ENCODE peak calls at places on chromosomes 2 and 18, in six cellular contexts. J is IMR-90, W is neuronal stem cell, F is H9, P is trophoblast cell, N is H1. R is an unnamed sample.

GRCh38 chr2:79716266-79716665 is 203.4 kb downstream of the CTNNA2 start:
- DNase-seq in J (no peak), W (no peak), F (no peak), P (no peak), N (no peak), R (no peak)

GRCh38 chr2:208172125-208172524 is 8.7 kb upstream of the CRYGA start:
- DNase-seq in J (no peak), W (no peak), F (no peak), P (no peak), N (no peak), R (no peak)

GRCh38 chr2:128389521-128389920 is 70.9 kb upstream of the HS6ST1 start:
- DNase-seq in J (no peak), W (no peak), F (peak), P (no peak), N (no peak), R (no peak)

GRCh38 chr2:216221806-216222205 is 112.7 kb downstream of the XRCC5 start:
- DNase-seq in J (peak), W (no peak), F (no peak), P (no peak), N (no peak), R (peak)

GRCh38 chr2:234919711-234920110 is 32.1 kb upstream of the SH3BP4 start:
- DNase-seq in J (peak), W (no peak), F (no peak), P (no peak), N (no peak), R (peak)

GRCh38 chr2:201129044-201129505 is 13.1 kb downstream of the CFLAR start:
- DNase-seq in J (peak), W (no peak), F (no peak), P (peak), N (no peak), R (peak)

GRCh38 chr2:43346619-43347018 is 120.2 kb upstream of the ZFP36L2 start:
- DNase-seq in J (no peak), W (no peak), F (no peak), P (no peak), N (no peak), R (no peak)

GRCh38 chr2:53964237-53964952 is 6.4 kb downstream of the PSME4 start:
- DNase-seq in J (no peak), W (no peak), F (no peak), P (no peak), N (no peak), R (no peak)

GRCh38 chr18:12388440-12388839 is 11.4 kb upstream of the AFG3L2 start:
- DNase-seq in J (no peak), W (no peak), F (no peak), P (no peak), N (no peak), R (no peak)

GRCh38 chr2:238924496-238925195 is 76.8 kb downstream of the TWIST2 start:
- DNase-seq in J (no peak), W (no peak), F (no peak), P (no peak), N (no peak), R (no peak)

GRCh38 chr2:241639385-241639784 is 1.9 kb downstream of the ATG4B start:
- DNase-seq in J (no peak), W (no peak), F (no peak), P (no peak), N (no peak), R (no peak)

GRCh38 chr2:239806276-239806675 is 218.9 kb downstream of the NDUFA10 start:
- DNase-seq in J (no peak), W (no peak), F (no peak), P (no peak), N (no peak), R (no peak)

GRCh38 chr2:80473806-80474205 is 169.3 kb upstream of the LRRTM1 start:
- DNase-seq in J (no peak), W (no peak), F (no peak), P (no peak), N (no peak), R (no peak)

GRCh38 chr2:86249843-86250402 is 50.7 kb downstream of the MRPL35 start:
- DNase-seq in J (no peak), W (no peak), F (no peak), P (peak), N (no peak), R (no peak)

GRCh38 chr2:108981846-108982245 is 7.2 kb downstream of the EDAR start:
- DNase-seq in J (no peak), W (no peak), F (no peak), P (no peak), N (no peak), R (no peak)

GRCh38 chr2:106572541-106573148 is 85.5 kb downstream of the CD8B2 start:
- DNase-seq in J (no peak), W (no peak), F (peak), P (peak), N (peak), R (no peak)

GRCh38 chr2:193103064-193103463 is 908.3 kb upstream of the TMEFF2 start:
- DNase-seq in J (no peak), W (no peak), F (no peak), P (no peak), N (no peak), R (peak)

GRCh38 chr2:152580722-152581121 is 136.5 kb downstream of the PRPF40A start:
- DNase-seq in J (no peak), W (no peak), F (no peak), P (no peak), N (no peak), R (no peak)

GRCh38 chr2:38866773-38867443 is 8.8 kb downstream of the DHX57 start:
- DNase-seq in J (peak), W (no peak), F (no peak), P (peak), N (no peak), R (no peak)

GRCh38 chr2:55862269-55862668 is 61.3 kb downstream of the EFEMP1 start:
- DNase-seq in J (peak), W (no peak), F (no peak), P (peak), N (no peak), R (peak)

GRCh38 chr18:48902856-48903601 is 47.7 kb downstream of the SMAD7 start:
- DNase-seq in J (peak), W (no peak), F (peak), P (peak), N (no peak), R (no peak)

GRCh38 chr2:86673976-86674670 is 46.0 kb upstream of the RMND5A start:
- DNase-seq in J (no peak), W (no peak), F (no peak), P (peak), N (no peak), R (no peak)

GRCh38 chr2:85675866-85676548 is 8.0 kb upstream of the SFTPB start:
- DNase-seq in J (no peak), W (no peak), F (no peak), P (no peak), N (no peak), R (no peak)

GRCh38 chr2:6224267-6224666 is 532.1 kb downstream of the SOX11 start:
- DNase-seq in J (no peak), W (no peak), F (no peak), P (no peak), N (no peak), R (no peak)

GRCh38 chr2:63189026-63189425 is 138.4 kb downstream of the OTX1 start:
- DNase-seq in J (peak), W (no peak), F (peak), P (peak), N (peak), R (peak)

GRCh38 chr18:61896767-61897166 is 4.0 kb upstream of the RNF152 start:
- DNase-seq in J (peak), W (peak), F (no peak), P (no peak), N (no peak), R (peak)

GRCh38 chr2:105911425-105911824 is 166.7 kb downstream of the NCK2 start:
- DNase-seq in J (no peak), W (no peak), F (no peak), P (no peak), N (no peak), R (no peak)

GRCh38 chr2:12119841-12120240 is 373.4 kb downstream of the LPIN1 start:
- DNase-seq in J (peak), W (no peak), F (no peak), P (no peak), N (no peak), R (peak)

GRCh38 chr2:120436885-120437603 is 91.1 kb downstream of the INHBB start:
- DNase-seq in J (peak), W (no peak), F (peak), P (peak), N (peak), R (no peak)

GRCh38 chr2:61185329-61185728 is 23.3 kb downstream of the C2orf74 start:
- DNase-seq in J (no peak), W (no peak), F (no peak), P (no peak), N (no peak), R (no peak)

GRCh38 chr2:61181382-61182058 is 19.5 kb downstream of the C2orf74 start:
- DNase-seq in J (no peak), W (no peak), F (no peak), P (no peak), N (peak), R (no peak)

GRCh38 chr2:61182059-61182383 is 20.0 kb downstream of the C2orf74 start:
- DNase-seq in J (no peak), W (no peak), F (no peak), P (peak), N (no peak), R (no peak)

GRCh38 chr2:61183815-61184214 is 21.8 kb downstream of the C2orf74 start:
- DNase-seq in J (no peak), W (no peak), F (no peak), P (no peak), N (no peak), R (no peak)

DNA sequence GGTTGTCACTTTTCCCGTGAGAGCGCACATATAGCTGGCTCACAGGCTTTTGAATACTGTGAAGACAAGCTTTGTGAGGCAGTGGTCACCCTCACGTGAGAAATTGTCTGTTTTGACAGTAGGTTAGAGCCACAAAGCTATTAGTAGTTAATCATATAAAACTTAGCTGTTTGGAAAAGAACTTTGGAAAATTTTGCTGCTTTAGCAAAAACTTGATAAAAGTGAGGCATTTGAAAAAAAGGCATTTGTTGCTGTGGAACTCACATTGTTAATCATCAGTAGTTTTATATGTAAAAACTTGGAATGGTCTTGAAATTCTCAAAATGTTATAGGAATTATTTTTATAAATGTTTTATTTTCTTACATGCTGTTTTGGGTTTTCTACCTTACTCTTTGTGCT is 22.3 kb downstream of the C2orf74 start:
- DNase-seq in J (no peak), W (no peak), F (no peak), P (no peak), N (no peak), R (no peak)
- H4K91ac ChIP-seq in J (no peak), W (no peak), F (no peak), P (no peak), N (no peak), R (no peak)

DNA sequence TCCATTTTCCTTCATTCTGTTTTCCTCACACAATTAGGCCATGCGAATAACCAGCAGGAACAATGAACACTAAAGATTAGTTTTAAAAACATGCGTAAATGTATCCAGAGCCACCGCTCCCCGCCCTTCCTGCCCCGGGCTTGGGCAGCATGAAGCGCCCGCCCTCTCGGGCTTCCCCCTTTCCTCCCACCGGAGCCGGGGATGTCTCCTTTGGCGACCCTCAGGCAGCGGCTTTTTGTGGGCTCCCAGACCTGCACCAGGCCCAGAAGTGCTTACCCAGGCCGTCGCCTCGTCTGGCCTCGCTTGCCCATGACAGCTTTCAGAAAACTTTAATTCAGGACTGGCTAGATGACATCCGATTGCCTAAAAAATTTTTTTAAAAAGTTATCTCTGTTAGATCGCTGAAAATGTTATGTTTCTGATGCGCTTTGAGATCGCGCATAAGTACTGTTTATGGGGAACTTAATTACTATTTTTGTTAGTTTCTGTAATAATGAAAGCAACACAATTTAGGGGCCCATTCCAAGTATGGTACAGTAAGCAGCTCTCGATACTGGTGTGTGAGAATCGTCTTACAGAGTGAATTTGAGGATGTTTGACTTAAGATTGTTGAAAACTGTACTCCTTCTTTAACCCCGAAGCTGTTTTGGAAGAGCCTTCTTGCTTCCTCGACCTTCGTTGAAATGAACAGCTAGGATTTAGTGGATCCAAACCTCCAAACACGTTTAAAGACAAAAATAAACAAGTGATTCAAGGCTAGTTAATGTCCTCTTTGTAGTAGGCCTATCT is 1.1 kb downstream of the MAP3K20 start:
- DNase-seq in J (peak), W (peak), F (no peak), P (peak), N (no peak), R (peak)
- H2BK120ac ChIP-seq in J (peak), W (no peak), F (no peak), P (peak), N (no peak), R (peak)

DNA sequence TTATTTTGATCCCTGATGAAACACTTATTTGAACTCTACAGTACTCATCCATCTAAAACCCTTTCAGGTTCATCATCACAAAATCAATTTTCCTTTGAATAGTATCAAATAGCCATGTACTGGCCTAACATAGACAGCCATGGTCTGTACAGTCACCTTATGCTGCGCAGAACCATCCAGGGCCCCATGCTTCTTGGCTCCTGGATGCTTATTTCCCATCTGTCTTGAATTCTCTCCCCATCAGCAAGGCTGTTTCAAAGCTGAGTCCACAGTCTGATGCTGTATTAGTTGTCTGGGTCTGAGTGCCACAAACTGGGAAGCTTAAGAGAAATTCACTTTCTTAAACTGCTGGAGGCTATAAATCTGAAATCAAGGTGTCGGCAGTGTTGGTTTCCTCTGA is 290.2 kb downstream of the OSR1 start:
- DNase-seq in J (no peak), W (no peak), F (no peak), P (no peak), N (no peak), R (no peak)
- H4K91ac ChIP-seq in J (no peak), W (no peak), F (no peak), P (no peak), N (no peak), R (no peak)

GRCh38 chr18:7733642-7734041 is 166.5 kb downstream of the PTPRM start:
- DNase-seq in J (peak), W (no peak), F (peak), P (peak), N (no peak), R (no peak)

GRCh38 chr18:7735606-7736175 is 168.6 kb downstream of the PTPRM start:
- DNase-seq in J (no peak), W (no peak), F (no peak), P (peak), N (no peak), R (no peak)

GRCh38 chr18:7740815-7741214 is 173.7 kb downstream of the PTPRM start:
- DNase-seq in J (peak), W (peak), F (no peak), P (no peak), N (no peak), R (peak)

GRCh38 chr18:7735194-7735593 is 168.1 kb downstream of the PTPRM start:
- DNase-seq in J (no peak), W (no peak), F (no peak), P (peak), N (no peak), R (no peak)

DNA sequence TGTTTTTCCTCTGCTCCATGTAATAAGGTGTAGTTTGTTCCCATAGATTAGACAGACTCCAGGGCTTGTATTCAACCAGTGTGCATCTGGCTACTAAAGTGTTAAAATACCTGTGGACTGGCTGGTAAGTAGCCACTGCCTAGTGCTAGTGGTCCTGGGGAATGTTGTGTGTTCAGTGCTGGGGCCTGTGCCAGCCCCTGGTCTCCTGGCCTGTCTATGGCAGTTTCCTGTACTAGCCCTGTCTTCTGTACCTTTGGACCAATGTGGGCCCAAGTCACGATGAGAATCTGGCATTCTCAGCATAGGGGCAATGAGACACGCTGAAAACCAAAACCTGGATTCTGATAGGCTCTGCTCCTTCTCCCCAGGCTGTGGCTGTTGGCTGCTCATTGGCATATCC is 170.4 kb downstream of the PTPRM start:
- DNase-seq in J (no peak), W (no peak), F (no peak), P (peak), N (no peak), R (no peak)
- H2BK120ac ChIP-seq in J (no peak), W (no peak), F (no peak), P (no peak), N (no peak), R (no peak)

GRCh38 chr2:231593666-231594065 is 1.0 kb downstream of the TEX44 start:
- DNase-seq in J (no peak), W (no peak), F (no peak), P (no peak), N (no peak), R (no peak)

GRCh38 chr2:231597014-231597611 is 4.4 kb downstream of the TEX44 start:
- DNase-seq in J (no peak), W (no peak), F (no peak), P (peak), N (no peak), R (no peak)

GRCh38 chr2:231601356-231602229 is 8.9 kb downstream of the TEX44 start:
- DNase-seq in J (peak), W (peak), F (peak), P (peak), N (peak), R (peak)

GRCh38 chr2:231600619-231601355 is 8.1 kb downstream of the TEX44 start:
- DNase-seq in J (no peak), W (no peak), F (no peak), P (no peak), N (no peak), R (no peak)

GRCh38 chr2:231597627-231598026 is 5.0 kb downstream of the TEX44 start:
- DNase-seq in J (no peak), W (no peak), F (no peak), P (peak), N (no peak), R (no peak)
- H4K91ac ChIP-seq in J (no peak), W (no peak), F (no peak), P (no peak), N (no peak), R (no peak)

GRCh38 chr18:56107821-56108485 is 520.0 kb upstream of the TCF4 start:
- DNase-seq in J (no peak), W (no peak), F (no peak), P (no peak), N (no peak), R (no peak)
- H2BK120ac ChIP-seq in J (no peak), W (no peak), F (no peak), P (no peak), N (no peak), R (no peak)

GRCh38 chr2:21561965-21562364 is 438.2 kb downstream of the TDRD15 start:
- DNase-seq in J (no peak), W (no peak), F (no peak), P (no peak), N (no peak), R (no peak)
- H4K91ac ChIP-seq in J (no peak), W (no peak), F (no peak), P (no peak), N (no peak), R (no peak)

GRCh38 chr2:144595686-144596073 is 75.8 kb upstream of the ZEB2 start:
- DNase-seq in J (no peak), W (no peak), F (no peak), P (no peak), N (no peak), R (no peak)
- H2BK120ac ChIP-seq in J (peak), W (no peak), F (no peak), P (no peak), N (no peak), R (peak)

DNA sequence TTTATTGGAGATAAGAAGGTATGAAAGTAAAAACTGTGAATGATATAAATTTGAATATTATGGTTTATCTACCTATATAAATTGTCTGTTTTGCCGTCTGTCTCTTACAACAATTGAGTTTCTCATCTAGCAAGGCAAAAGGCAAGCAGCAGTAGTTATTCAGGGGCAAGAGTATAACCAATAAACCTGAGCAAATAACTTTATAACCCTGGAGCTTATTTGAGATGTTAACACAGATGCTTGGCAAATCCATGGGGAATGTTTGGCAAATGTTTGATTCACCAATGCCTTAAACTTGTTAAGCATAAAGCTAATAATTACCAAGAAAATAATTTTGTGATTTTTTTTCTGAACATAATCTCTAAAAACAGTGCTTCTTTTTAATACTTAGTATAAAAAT is 9.9 kb upstream of the EPHA4 start:
- DNase-seq in J (no peak), W (no peak), F (no peak), P (no peak), N (no peak), R (no peak)
- H4K91ac ChIP-seq in J (no peak), W (no peak), F (no peak), P (no peak), N (no peak), R (no peak)

DNA sequence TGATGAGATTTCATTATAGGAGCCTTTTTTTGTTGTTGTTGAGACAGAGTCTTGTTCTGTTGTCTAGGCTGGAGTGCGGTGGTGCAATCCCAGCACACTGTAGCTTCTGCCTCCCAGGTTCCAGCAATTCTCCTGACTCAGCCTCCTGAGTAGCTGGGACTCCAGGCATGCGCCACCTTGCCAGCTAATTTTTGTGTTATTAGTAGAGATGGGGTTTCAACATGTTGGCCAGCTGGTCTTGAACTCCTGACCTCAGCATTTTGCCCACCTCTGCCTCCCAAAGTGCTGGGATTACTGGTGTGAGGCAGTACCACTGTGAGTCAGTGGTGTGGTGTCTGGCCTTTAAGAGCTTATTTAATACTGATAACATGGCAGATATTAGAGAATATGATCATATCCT is 60.1 kb downstream of the MOB4 start:
- DNase-seq in J (peak), W (no peak), F (no peak), P (peak), N (no peak), R (peak)
- H2BK120ac ChIP-seq in J (no peak), W (no peak), F (peak), P (no peak), N (no peak), R (no peak)

R was measured in mesenchymal stem cell.